ENCODE peak calls at places on chromosomes 3 and 15, in seven cellular contexts. I is epithelial cell of esophagus; D is WTC11; Q is glutamatergic neuron; L is gastrocnemius medialis; P is CD4-positive, alpha-beta T cell; A is brain microvascular endothelial cell. V is an unnamed sample.

GRCh38 chr3:97896547-97896946 is 74.7 kb downstream of the CRYBG3 start:
- DNase-seq in I (no peak), P (no peak), Q (no peak), L (no peak), D (no peak), A (no peak), V (no peak)

GRCh38 chr15:40843885-40844542 is at the start of gene SPINT1:
- DNase-seq in P (no peak), L (no peak), I (peak), D (peak), A (no peak), Q (peak), V (peak)

GRCh38 chr15:89812126-89812846 is 2.4 kb downstream of the ANPEP start:
- DNase-seq in Q (no peak), L (peak), I (no peak), A (no peak), P (no peak), D (no peak), V (no peak)

GRCh38 chr3:197478746-197479668 is 76.8 kb downstream of the BDH1 start:
- DNase-seq in L (no peak), I (peak), P (no peak), Q (no peak), D (no peak), A (no peak), V (no peak)

GRCh38 chr15:51318382-51319150 is 19.8 kb downstream of the CYP19A1 start:
- DNase-seq in A (peak), I (no peak), P (no peak), Q (no peak), L (no peak), D (no peak), V (no peak)

GRCh38 chr3:59334585-59334984 is 284.8 kb upstream of the CFAP20DC start:
- DNase-seq in I (peak), Q (no peak), A (no peak), D (no peak), L (no peak), P (no peak), V (no peak)

GRCh38 chr3:101850327-101851048 is 1.2 kb downstream of the NFKBIZ start:
- DNase-seq in I (no peak), A (peak), L (no peak), P (peak), Q (no peak), D (no peak), V (no peak)

GRCh38 chr3:82384176-82384575 is 622.7 kb upstream of the GBE1 start:
- DNase-seq in A (no peak), Q (no peak), D (no peak), P (no peak), I (no peak), L (no peak), V (no peak)

GRCh38 chr3:101950985-101951733 is 101.8 kb downstream of the NFKBIZ start:
- DNase-seq in D (no peak), P (no peak), L (no peak), I (peak), A (no peak), Q (no peak), V (no peak)

GRCh38 chr15:77702211-77702957 is 69.7 kb upstream of the LINGO1 start:
- DNase-seq in I (peak), A (peak), P (no peak), L (no peak), Q (no peak), D (peak), V (peak)

GRCh38 chr3:45777111-45777752 is 19.1 kb downstream of the SLC6A20 start:
- DNase-seq in Q (no peak), D (no peak), I (no peak), A (no peak), L (no peak), P (no peak), V (no peak)

GRCh38 chr15:98676586-98677270 is 28.4 kb downstream of the IGF1R start:
- DNase-seq in D (no peak), I (no peak), P (no peak), L (no peak), Q (no peak), A (no peak), V (no peak)

GRCh38 chr15:63219196-63219719 is 29.9 kb downstream of the RAB8B start:
- DNase-seq in I (no peak), P (no peak), Q (no peak), L (no peak), D (no peak), A (no peak), V (no peak)

GRCh38 chr3:41222508-41222907 is 23.2 kb downstream of the CTNNB1 start:
- DNase-seq in P (no peak), Q (no peak), L (no peak), I (no peak), A (no peak), D (no peak), V (no peak)

GRCh38 chr3:197501496-197501878 is 54.3 kb downstream of the BDH1 start:
- DNase-seq in Q (no peak), L (no peak), I (no peak), P (no peak), A (no peak), D (no peak), V (no peak)

GRCh38 chr15:41934843-41935242 is 37.5 kb downstream of the EHD4 start:
- DNase-seq in Q (no peak), D (no peak), A (no peak), L (no peak), I (peak), P (peak), V (peak)

GRCh38 chr3:99638244-99638948 is at the start of gene COL8A1:
- DNase-seq in I (peak), A (peak), D (peak), P (no peak), Q (peak), L (no peak), V (peak)

GRCh38 chr15:49064281-49064653 is 18.0 kb upstream of the SECISBP2L start:
- DNase-seq in Q (no peak), L (no peak), D (no peak), P (no peak), I (no peak), A (no peak), V (no peak)

GRCh38 chr15:51223771-51224229 is 114.6 kb downstream of the CYP19A1 start:
- DNase-seq in Q (no peak), I (peak), P (no peak), A (peak), D (no peak), L (peak), V (no peak)

DNA sequence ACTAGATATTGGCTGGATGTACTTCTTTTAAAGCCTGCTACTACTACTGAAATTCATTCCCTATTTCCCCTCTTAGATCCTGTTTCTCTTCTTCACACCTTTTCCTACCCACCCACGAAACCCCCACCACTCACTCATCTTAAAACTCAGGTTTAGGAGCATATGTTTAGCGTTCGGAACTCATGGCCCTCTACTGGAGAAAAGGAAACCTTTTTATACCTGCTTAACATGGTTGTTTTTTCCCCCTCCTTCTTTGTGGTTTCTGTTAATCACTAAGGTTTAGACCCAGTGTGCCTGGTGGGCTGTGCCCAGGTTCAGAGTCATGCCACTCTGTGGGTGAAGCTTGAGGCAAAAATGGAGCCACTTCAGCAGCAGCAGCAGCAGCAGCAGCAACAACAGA is 2.6 kb downstream of the ARID3B start:
- DNase-seq in I (no peak), P (no peak), L (no peak), Q (no peak), D (no peak), A (no peak), V (no peak)
- TF ChIP-seq CTCF in I (peak), P (peak), L (no peak), Q (no peak), D (no peak), A (peak), V (peak)

GRCh38 chr3:47418167-47419082 is 37.6 kb downstream of the PTPN23 start:
- DNase-seq in Q (peak), I (no peak), D (no peak), L (no peak), A (no peak), P (no peak), V (no peak)
- TF ChIP-seq CTCF in Q (peak), I (peak), D (no peak), L (no peak), A (peak), P (no peak), V (no peak)

GRCh38 chr3:148723591-148723990 is 25.9 kb downstream of the AGTR1 start:
- DNase-seq in I (peak), D (no peak), A (peak), P (no peak), L (no peak), Q (no peak), V (no peak)

GRCh38 chr3:148730676-148731075 is 33.0 kb downstream of the AGTR1 start:
- DNase-seq in D (no peak), P (no peak), L (no peak), I (no peak), Q (no peak), A (no peak), V (no peak)

GRCh38 chr3:148729656-148730055 is 32.0 kb downstream of the AGTR1 start:
- DNase-seq in P (no peak), Q (no peak), I (no peak), A (no peak), L (no peak), D (no peak), V (no peak)

DNA sequence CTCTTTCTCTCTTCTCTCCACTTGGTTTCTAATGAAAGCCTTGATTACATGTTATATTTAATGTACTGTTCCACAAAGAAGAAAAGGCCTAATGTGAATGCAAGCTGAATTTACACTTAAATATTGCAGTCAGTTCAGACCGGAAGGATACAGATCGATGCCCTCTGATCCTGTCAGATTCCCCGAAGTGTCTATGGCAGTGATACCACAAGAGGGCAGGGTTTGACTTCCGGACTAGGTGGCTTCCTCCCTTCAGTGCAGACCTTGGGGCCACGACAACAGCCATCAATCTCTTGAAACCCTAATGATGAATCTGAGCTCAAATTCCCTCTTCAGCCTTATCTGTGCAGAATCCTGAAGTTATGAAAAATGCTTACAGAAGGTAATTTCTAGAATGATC is 29.5 kb downstream of the AGTR1 start:
- DNase-seq in Q (peak), D (peak), A (no peak), I (peak), L (no peak), P (no peak), V (no peak)
- TF ChIP-seq CTCF in Q (peak), D (peak), A (peak), I (peak), L (no peak), P (no peak), V (peak)

DNA sequence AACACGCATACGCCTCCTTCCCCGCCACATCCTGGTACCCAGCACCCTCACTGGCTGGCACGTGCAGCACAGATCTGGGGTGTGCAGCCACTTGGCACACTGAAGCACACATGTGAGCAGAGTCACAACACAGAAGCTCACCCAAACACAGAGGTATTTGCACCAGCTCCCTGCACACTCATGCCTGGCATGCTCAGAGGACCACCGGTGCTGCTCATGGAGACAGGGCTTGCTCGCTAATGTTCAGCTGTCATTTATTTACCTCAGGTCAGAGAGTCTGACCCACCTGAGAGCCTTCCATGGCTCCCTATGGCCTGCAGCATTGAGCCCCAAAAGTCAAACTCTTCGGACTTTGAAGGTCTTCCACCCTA is 70.4 kb downstream of the ADAMTS7 start:
- DNase-seq in A (no peak), I (no peak), D (no peak), Q (no peak), P (no peak), L (no peak), V (no peak)
- TF ChIP-seq CTCF in A (no peak), I (no peak), D (no peak), Q (no peak), P (no peak), L (no peak), V (no peak)

GRCh38 chr15:39444729-39445470 is 136.0 kb upstream of the THBS1 start:
- DNase-seq in Q (no peak), D (no peak), P (no peak), L (no peak), A (no peak), I (no peak), V (no peak)
- TF ChIP-seq CTCF in Q (no peak), D (no peak), P (no peak), L (no peak), A (peak), I (no peak), V (no peak)

GRCh38 chr15:37291920-37292319 is 191.6 kb upstream of the MEIS2 start:
- DNase-seq in L (no peak), Q (no peak), I (peak), P (no peak), D (no peak), A (no peak), V (no peak)

DNA sequence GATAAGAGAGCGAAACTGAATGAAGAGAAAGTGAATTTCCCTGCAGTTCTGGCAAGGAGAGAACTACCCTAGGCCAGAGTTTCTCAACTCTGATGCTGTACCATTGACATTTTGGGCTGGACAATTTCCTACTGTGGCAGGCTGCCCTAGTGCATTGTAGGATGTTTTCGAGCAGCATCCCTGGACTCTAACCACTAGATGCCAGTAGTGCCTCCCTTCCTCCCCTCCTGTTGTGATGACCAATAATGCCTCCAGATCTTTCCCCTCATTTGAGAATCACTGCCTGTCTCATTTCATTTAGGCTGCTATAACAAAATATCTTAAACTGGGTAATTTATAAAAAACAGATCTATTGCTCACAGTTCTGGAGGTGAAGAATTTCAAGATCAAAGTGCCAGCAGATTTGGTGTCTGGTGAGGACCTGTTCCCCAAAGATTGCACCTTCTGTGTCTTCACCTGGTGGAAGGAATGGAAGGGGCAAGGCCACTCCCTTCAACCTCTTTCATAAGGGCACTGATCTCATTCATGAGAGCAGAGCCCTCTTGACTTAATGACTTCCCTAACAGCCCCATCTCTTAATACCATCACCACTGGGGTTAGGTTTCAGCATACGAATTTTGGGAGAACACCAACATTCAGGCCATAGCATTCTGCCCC is 188.9 kb upstream of the MEIS2 start:
- DNase-seq in D (peak), A (peak), I (peak), P (no peak), L (no peak), Q (no peak), V (peak)
- TF ChIP-seq CTCF in D (no peak), A (peak), I (no peak), P (no peak), L (no peak), Q (no peak), V (peak)

DNA sequence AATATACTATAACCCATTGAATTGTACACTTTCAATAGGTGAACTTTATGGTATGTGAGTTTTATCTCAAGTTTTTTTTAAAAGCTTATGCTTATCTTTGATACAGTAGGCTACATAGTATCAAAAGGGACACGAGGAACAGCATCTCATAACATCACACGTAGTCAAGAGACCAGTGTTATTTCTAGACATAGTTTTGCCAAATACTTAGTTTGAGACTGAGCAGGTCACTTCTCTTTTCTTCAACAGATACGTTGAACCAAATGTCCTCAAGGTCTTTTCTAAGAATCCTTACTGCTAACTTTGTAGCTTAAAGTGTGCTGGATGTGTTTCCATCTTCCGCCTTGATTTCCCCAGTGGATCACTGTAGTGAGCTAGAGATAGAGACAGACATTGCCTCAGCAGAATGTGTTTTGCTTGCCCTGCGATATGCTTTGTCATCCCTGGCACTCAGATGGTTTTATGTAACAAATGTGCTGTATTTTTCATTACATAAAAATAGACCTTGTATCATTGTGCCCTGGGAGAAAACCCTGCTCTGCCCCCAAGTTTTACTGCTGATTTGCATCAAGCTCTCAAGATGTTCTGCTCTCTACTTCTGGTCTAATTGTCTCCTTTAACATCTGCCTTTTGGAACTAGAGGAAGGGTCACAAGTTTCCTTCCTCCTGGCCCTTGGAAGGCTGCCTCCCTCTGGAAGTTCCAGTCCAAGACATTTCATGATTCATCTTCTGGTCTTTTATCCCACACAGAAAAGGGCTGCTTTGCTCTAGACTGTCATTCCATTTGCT is 426.4 kb upstream of the RGMA start:
- DNase-seq in A (no peak), P (no peak), L (peak), I (no peak), Q (no peak), D (no peak), V (no peak)
- TF ChIP-seq CTCF in A (no peak), P (no peak), L (no peak), I (no peak), Q (no peak), D (no peak), V (peak)

DNA sequence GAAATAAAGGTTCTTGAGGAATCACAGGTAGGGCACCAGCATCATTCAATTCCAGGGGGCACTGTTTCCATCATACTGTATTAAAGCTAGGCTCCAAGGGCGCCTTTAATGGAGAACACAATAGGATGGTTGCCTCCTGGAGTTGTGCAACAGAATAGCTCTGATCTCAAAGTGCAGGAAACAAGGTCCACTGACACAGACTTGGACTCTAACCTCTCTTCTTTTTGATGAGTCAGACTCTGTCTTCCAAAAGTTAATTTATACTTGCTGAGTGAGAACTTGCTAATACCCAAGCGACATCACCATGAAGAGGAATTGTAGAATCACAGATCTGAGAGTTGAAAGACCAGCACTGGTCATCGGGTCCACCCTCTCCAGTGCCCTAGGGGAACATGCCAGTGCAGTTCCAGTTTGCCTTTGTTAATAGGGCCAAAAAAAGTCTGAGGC is 94.4 kb upstream of the PHLDB2 start:
- DNase-seq in A (no peak), Q (no peak), D (no peak), I (peak), L (no peak), P (no peak), V (peak)
- TF ChIP-seq CTCF in A (peak), Q (no peak), D (no peak), I (peak), L (no peak), P (no peak), V (peak)

GRCh38 chr3:125165948-125166553 is 46.5 kb downstream of the SLC12A8 start:
- DNase-seq in Q (no peak), I (no peak), D (no peak), L (no peak), A (no peak), P (no peak), V (no peak)

GRCh38 chr3:125165189-125165947 is 47.2 kb downstream of the SLC12A8 start:
- DNase-seq in I (no peak), A (peak), P (no peak), Q (peak), D (peak), L (no peak), V (no peak)

GRCh38 chr3:125166581-125166980 is 46.0 kb downstream of the SLC12A8 start:
- DNase-seq in L (no peak), A (no peak), I (peak), P (no peak), D (no peak), Q (no peak), V (peak)

GRCh38 chr3:125161607-125162219 is 50.8 kb downstream of the SLC12A8 start:
- DNase-seq in I (peak), L (no peak), P (no peak), A (no peak), Q (no peak), D (no peak), V (no peak)

GRCh38 chr3:125163739-125164601 is 48.6 kb downstream of the SLC12A8 start:
- DNase-seq in D (peak), L (no peak), A (no peak), P (no peak), Q (no peak), I (peak), V (no peak)
- TF ChIP-seq CTCF in D (no peak), L (no peak), A (peak), P (no peak), Q (no peak), I (no peak), V (peak)

V was measured in foreskin keratinocyte.